ENCODE peak calls at places on chromosomes 2 and 18, in five cellular contexts. G, C, N, M and H are unnamed samples.

GRCh38 chr2:230335461-230335863 is 8.5 kb downstream of the SP140L start:
- DNase-seq in G (no peak), N (no peak), M (no peak), C (no peak), H (no peak)

GRCh38 chr2:17375262-17375661 is 143.0 kb downstream of the RAD51AP2 start:
- DNase-seq in C (no peak), M (no peak), N (no peak), G (no peak), H (no peak)

GRCh38 chr2:23687214-23687613 is 239.7 kb downstream of the ATAD2B start:
- DNase-seq in C (no peak), M (no peak), N (no peak), G (no peak), H (no peak)

GRCh38 chr18:5825663-5826062 is 69.7 kb downstream of the TMEM200C start:
- DNase-seq in G (no peak), N (no peak), M (no peak), C (no peak), H (no peak)

GRCh38 chr2:98559581-98559980 is 48.7 kb downstream of the COA5 start:
- DNase-seq in N (no peak), C (no peak), M (no peak), G (no peak), H (no peak)

GRCh38 chr18:11393486-11393885 is 215.9 kb upstream of the SLC35G4 start:
- DNase-seq in C (no peak), M (no peak), G (no peak), N (no peak), H (no peak)

GRCh38 chr2:33104052-33104623 is 157.4 kb downstream of the LTBP1 start:
- DNase-seq in N (no peak), C (peak), G (no peak), M (peak), H (no peak)

GRCh38 chr2:128605421-128605820 is 286.8 kb upstream of the HS6ST1 start:
- DNase-seq in M (no peak), C (no peak), G (no peak), N (no peak), H (no peak)

GRCh38 chr2:55052087-55053061 is 2.1 kb upstream of the RTN4 start:
- DNase-seq in N (no peak), M (no peak), C (no peak), G (no peak), H (no peak)

GRCh38 chr2:128357561-128358370 is 39.1 kb upstream of the HS6ST1 start:
- DNase-seq in M (no peak), C (no peak), N (no peak), G (no peak), H (no peak)

GRCh38 chr2:85705680-85706039 is 11.5 kb downstream of the GNLY start:
- DNase-seq in N (peak), C (peak), G (peak), M (peak), H (no peak)

GRCh38 chr2:73063909-73064875 is 7.3 kb downstream of the SFXN5 start:
- DNase-seq in M (peak), C (peak), G (no peak), N (no peak), H (no peak)

GRCh38 chr2:54838585-54839035 is 115.1 kb downstream of the EML6 start:
- DNase-seq in C (peak), M (peak), G (no peak), N (peak), H (peak)

GRCh38 chr18:57434536-57435494 is at the start of gene ONECUT2:
- DNase-seq in G (peak), C (peak), N (peak), M (peak), H (peak)

GRCh38 chr2:112155331-112156151 is 17.4 kb downstream of the FBLN7 start:
- DNase-seq in M (no peak), C (no peak), N (no peak), G (no peak), H (no peak)

GRCh38 chr2:59733970-59734369 is 819.5 kb downstream of the BCL11A start:
- DNase-seq in N (no peak), C (no peak), M (no peak), G (no peak), H (no peak)

GRCh38 chr18:68560128-68560527 is 154.8 kb downstream of the TMX3 start:
- DNase-seq in G (no peak), C (no peak), M (no peak), N (no peak), H (no peak)

GRCh38 chr2:86518498-86518897 is 44.7 kb downstream of the CHMP3 start:
- DNase-seq in N (no peak), M (peak), G (no peak), C (no peak), H (no peak)

GRCh38 chr2:112924855-112925254 is 13.9 kb downstream of the IL37 start:
- DNase-seq in C (no peak), G (no peak), M (peak), N (no peak), H (no peak)

GRCh38 chr2:160652236-160652635 is 158.6 kb upstream of the RBMS1 start:
- DNase-seq in N (no peak), C (peak), M (no peak), G (no peak), H (no peak)

GRCh38 chr2:101753207-101753616 is 55.7 kb downstream of the MAP4K4 start:
- DNase-seq in N (no peak), G (no peak), M (no peak), C (no peak), H (no peak)

GRCh38 chr2:151795646-151796240 is 32.5 kb downstream of the ARL5A start:
- DNase-seq in N (no peak), M (no peak), G (no peak), C (no peak), H (no peak)

GRCh38 chr2:211928186-211928585 is 610.4 kb downstream of the ERBB4 start:
- DNase-seq in G (no peak), M (no peak), C (no peak), N (no peak), H (no peak)

GRCh38 chr2:136131484-136131960 is 13.6 kb upstream of the CXCR4 start:
- DNase-seq in N (no peak), M (no peak), C (no peak), G (no peak), H (no peak)

GRCh38 chr2:122851972-122852531 is 1096.6 kb downstream of the TSN start:
- DNase-seq in M (no peak), N (no peak), C (no peak), G (no peak), H (no peak)

GRCh38 chr2:88053301-88053700 is 2.3 kb downstream of the KRCC1 start:
- DNase-seq in G (no peak), C (no peak), M (no peak), N (no peak), H (no peak)

GRCh38 chr2:99488587-99488998 is 1.2 kb downstream of the REV1 start:
- DNase-seq in C (peak), N (no peak), G (no peak), M (peak), H (no peak)

GRCh38 chr2:61287254-61287653 is 125.3 kb downstream of the C2orf74 start:
- DNase-seq in C (no peak), N (no peak), M (no peak), G (no peak), H (no peak)

GRCh38 chr2:190663348-190663747 is 14.5 kb downstream of the NAB1 start:
- DNase-seq in M (no peak), N (no peak), G (no peak), C (no peak), H (no peak)

GRCh38 chr18:10037181-10037580 is 123.4 kb downstream of the VAPA start:
- DNase-seq in G (no peak), N (no peak), C (no peak), M (no peak), H (no peak)

GRCh38 chr18:77161954-77162353 is 29.4 kb upstream of the MBP start:
- DNase-seq in G (no peak), N (no peak), C (no peak), M (no peak), H (no peak)

GRCh38 chr2:240852671-240853314 is 15.8 kb upstream of the AGXT start:
- DNase-seq in M (no peak), C (no peak), G (no peak), N (no peak), H (no peak)

GRCh38 chr2:238100821-238101771 is 956 bp downstream of the ESPNL start:
- DNase-seq in N (no peak), M (no peak), G (no peak), C (no peak), H (no peak)

GRCh38 chr2:66790651-66791181 is 355.8 kb downstream of the MEIS1 start:
- DNase-seq in G (no peak), N (no peak), M (peak), C (peak), H (no peak)

GRCh38 chr2:220279372-220279771 is 651.9 kb downstream of the SLC4A3 start:
- DNase-seq in C (peak), M (peak), N (peak), G (no peak), H (no peak)

GRCh38 chr2:95526360-95527341 is 42.1 kb upstream of the TRIM43B start:
- DNase-seq in C (peak), M (peak), N (no peak), G (peak), H (no peak)

GRCh38 chr2:75589344-75590105 is 28.8 kb upstream of the EVA1A start:
- DNase-seq in M (no peak), C (no peak), N (no peak), G (no peak), H (no peak)

GRCh38 chr2:224764565-224765236 is 48.5 kb upstream of the CCDC195 start:
- DNase-seq in G (no peak), M (no peak), C (no peak), N (no peak), H (no peak)

GRCh38 chr18:23238152-23238531 is 102.9 kb downstream of the CABLES1 start:
- DNase-seq in N (no peak), G (peak), C (peak), M (no peak), H (no peak)